ENCODE peak calls at places on chromosomes 13 and 19, in eight cellular contexts. One of them, this sample, is unnamed.

GRCh38 chr19:36113895-36114762 is 546 bp downstream of the POLR2I start:
- DNase-seq in suprapubic skin: peak; percentile 80
- DNase-seq in HCT116: no peak
- DNase-seq in vagina: peak; percentile 90
- DNase-seq in sigmoid colon: no peak
- DNase-seq in upper lobe of left lung: peak; percentile 30
- DNase-seq in K562: peak; percentile 59
- DNase-seq in breast epithelium: peak; percentile 25
- DNase-seq in this sample: no peak

GRCh38 chr13:24528816-24529398 is 16.3 kb upstream of the PARP4 start:
- DNase-seq in vagina: no peak
- DNase-seq in K562: no peak
- DNase-seq in sigmoid colon: no peak
- DNase-seq in breast epithelium: no peak
- DNase-seq in HCT116: no peak
- DNase-seq in upper lobe of left lung: no peak
- DNase-seq in suprapubic skin: no peak
- DNase-seq in this sample: no peak

GRCh38 chr19:2524840-2525723 is 49.2 kb downstream of the GADD45B start:
- DNase-seq in breast epithelium: no peak
- DNase-seq in suprapubic skin: no peak
- DNase-seq in vagina: no peak
- DNase-seq in sigmoid colon: no peak
- DNase-seq in HCT116: peak; percentile 87
- DNase-seq in upper lobe of left lung: no peak
- DNase-seq in K562: peak; percentile 32
- DNase-seq in this sample: no peak

GRCh38 chr19:48737360-48737998 is 2.9 kb downstream of the RASIP1 start:
- DNase-seq in suprapubic skin: no peak
- DNase-seq in sigmoid colon: no peak
- DNase-seq in HCT116: no peak
- DNase-seq in K562: peak; percentile 95
- DNase-seq in upper lobe of left lung: no peak
- DNase-seq in vagina: no peak
- DNase-seq in breast epithelium: no peak
- DNase-seq in this sample: no peak

GRCh38 chr13:48667136-48667535 is 13.4 kb downstream of the CYSLTR2 start:
- DNase-seq in vagina: no peak
- DNase-seq in sigmoid colon: no peak
- DNase-seq in suprapubic skin: no peak
- DNase-seq in upper lobe of left lung: no peak
- DNase-seq in K562: no peak
- DNase-seq in HCT116: no peak
- DNase-seq in breast epithelium: no peak
- DNase-seq in this sample: no peak

GRCh38 chr13:48567521-48568331 is 34.8 kb upstream of the RCBTB2 start:
- DNase-seq in upper lobe of left lung: no peak
- DNase-seq in HCT116: no peak
- DNase-seq in sigmoid colon: no peak
- DNase-seq in vagina: no peak
- DNase-seq in breast epithelium: no peak
- DNase-seq in suprapubic skin: no peak
- DNase-seq in K562: no peak
- DNase-seq in this sample: peak; percentile 90

GRCh38 chr13:23844132-23844531 is 45.1 kb downstream of the MIPEP start:
- DNase-seq in K562: no peak
- DNase-seq in sigmoid colon: no peak
- DNase-seq in breast epithelium: no peak
- DNase-seq in HCT116: no peak
- DNase-seq in upper lobe of left lung: no peak
- DNase-seq in vagina: no peak
- DNase-seq in suprapubic skin: no peak
- DNase-seq in this sample: no peak

GRCh38 chr13:74839656-74840055 is 642.3 kb downstream of the TBC1D4 start:
- DNase-seq in sigmoid colon: no peak
- DNase-seq in upper lobe of left lung: no peak
- DNase-seq in HCT116: no peak
- DNase-seq in K562: no peak
- DNase-seq in vagina: no peak
- DNase-seq in breast epithelium: no peak
- DNase-seq in suprapubic skin: no peak
- DNase-seq in this sample: no peak

GRCh38 chr13:103772576-103772975 is 706.4 kb upstream of the SLC10A2 start:
- DNase-seq in upper lobe of left lung: no peak
- DNase-seq in vagina: no peak
- DNase-seq in K562: peak; percentile 1
- DNase-seq in suprapubic skin: no peak
- DNase-seq in breast epithelium: no peak
- DNase-seq in sigmoid colon: no peak
- DNase-seq in HCT116: no peak
- DNase-seq in this sample: no peak

GRCh38 chr13:79549355-79550106 is 68.6 kb downstream of the NDFIP2 start:
- DNase-seq in HCT116: no peak
- DNase-seq in suprapubic skin: no peak
- DNase-seq in K562: no peak
- DNase-seq in vagina: no peak
- DNase-seq in breast epithelium: no peak
- DNase-seq in upper lobe of left lung: no peak
- DNase-seq in sigmoid colon: no peak
- DNase-seq in this sample: no peak

GRCh38 chr13:29676941-29677452 is 81.5 kb upstream of the SLC7A1 start:
- DNase-seq in HCT116: no peak
- DNase-seq in vagina: no peak
- DNase-seq in suprapubic skin: no peak
- DNase-seq in K562: no peak
- DNase-seq in breast epithelium: no peak
- DNase-seq in upper lobe of left lung: no peak
- DNase-seq in sigmoid colon: no peak
- DNase-seq in this sample: no peak

GRCh38 chr19:44581288-44581687 is 32.1 kb upstream of the IGSF23 start:
- DNase-seq in sigmoid colon: no peak
- DNase-seq in suprapubic skin: no peak
- DNase-seq in upper lobe of left lung: no peak
- DNase-seq in HCT116: no peak
- DNase-seq in breast epithelium: no peak
- DNase-seq in vagina: no peak
- DNase-seq in K562: no peak
- DNase-seq in this sample: no peak

GRCh38 chr13:100559886-100560285 is 28.7 kb downstream of the GGACT start:
- DNase-seq in upper lobe of left lung: no peak
- DNase-seq in K562: no peak
- DNase-seq in sigmoid colon: no peak
- DNase-seq in suprapubic skin: no peak
- DNase-seq in vagina: peak; percentile 65
- DNase-seq in HCT116: no peak
- DNase-seq in breast epithelium: no peak
- DNase-seq in this sample: peak; percentile 47

GRCh38 chr19:49679832-49680472 is 2.9 kb downstream of the PRMT1 start:
- DNase-seq in breast epithelium: no peak
- DNase-seq in suprapubic skin: no peak
- DNase-seq in HCT116: no peak
- DNase-seq in vagina: no peak
- DNase-seq in upper lobe of left lung: no peak
- DNase-seq in sigmoid colon: no peak
- DNase-seq in K562: no peak
- DNase-seq in this sample: no peak

GRCh38 chr13:114154476-114154875 is 22.1 kb upstream of the RASA3 start:
- DNase-seq in upper lobe of left lung: no peak
- DNase-seq in breast epithelium: no peak
- DNase-seq in sigmoid colon: no peak
- DNase-seq in vagina: no peak
- DNase-seq in HCT116: no peak
- DNase-seq in K562: no peak
- DNase-seq in suprapubic skin: no peak
- DNase-seq in this sample: no peak

GRCh38 chr13:79692846-79693245 is 211.9 kb downstream of the NDFIP2 start:
- DNase-seq in sigmoid colon: no peak
- DNase-seq in upper lobe of left lung: no peak
- DNase-seq in K562: no peak
- DNase-seq in vagina: no peak
- DNase-seq in HCT116: no peak
- DNase-seq in breast epithelium: no peak
- DNase-seq in suprapubic skin: no peak
- DNase-seq in this sample: no peak

GRCh38 chr13:40433577-40433976 is 232.9 kb downstream of the FOXO1 start:
- DNase-seq in upper lobe of left lung: no peak
- DNase-seq in K562: no peak
- DNase-seq in breast epithelium: no peak
- DNase-seq in suprapubic skin: no peak
- DNase-seq in sigmoid colon: no peak
- DNase-seq in HCT116: no peak
- DNase-seq in vagina: no peak
- DNase-seq in this sample: no peak

DNA sequence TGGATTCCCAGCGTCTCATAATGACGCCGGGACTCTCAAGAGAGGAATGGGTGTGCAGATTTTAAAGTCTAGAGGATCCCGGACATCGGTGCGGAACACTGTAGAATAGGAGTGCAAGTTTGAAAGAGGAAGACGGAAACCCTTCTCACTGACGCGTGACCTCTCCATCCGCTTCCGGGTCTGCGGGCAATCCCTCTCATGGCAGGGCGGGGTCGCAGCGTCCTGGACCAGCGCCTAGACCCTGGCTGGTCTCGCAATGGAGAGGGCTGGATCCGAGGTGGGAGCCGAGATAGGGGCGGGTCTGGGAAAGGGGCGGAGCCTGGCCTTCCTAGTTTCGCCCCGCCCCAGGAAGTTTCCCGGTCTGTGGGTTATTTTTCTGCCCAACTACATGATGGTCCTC is 4.6 kb upstream of the ZNF845 start:
- DNase-seq in upper lobe of left lung: no peak
- DNase-seq in breast epithelium: no peak
- DNase-seq in K562: no peak
- DNase-seq in suprapubic skin: no peak
- DNase-seq in HCT116: no peak
- DNase-seq in sigmoid colon: peak; percentile 74
- DNase-seq in vagina: no peak
- DNase-seq in this sample: peak; percentile 34
- H3K9me3 ChIP-seq in upper lobe of left lung: peaks cover 31% of the 10 kb centered on the region
- H3K9me3 ChIP-seq in breast epithelium: peaks cover 24% of the 10 kb centered on the region
- H3K9me3 ChIP-seq in K562: no peaks in the 10 kb centered on the region
- H3K9me3 ChIP-seq in suprapubic skin: peaks cover 16% of the 10 kb centered on the region
- H3K9me3 ChIP-seq in HCT116: no peaks in the 10 kb centered on the region
- H3K9me3 ChIP-seq in sigmoid colon: no peaks in the 10 kb centered on the region
- H3K9me3 ChIP-seq in vagina: no peaks in the 10 kb centered on the region
- H3K9me3 ChIP-seq in this sample: no peaks in the 10 kb centered on the region

DNA sequence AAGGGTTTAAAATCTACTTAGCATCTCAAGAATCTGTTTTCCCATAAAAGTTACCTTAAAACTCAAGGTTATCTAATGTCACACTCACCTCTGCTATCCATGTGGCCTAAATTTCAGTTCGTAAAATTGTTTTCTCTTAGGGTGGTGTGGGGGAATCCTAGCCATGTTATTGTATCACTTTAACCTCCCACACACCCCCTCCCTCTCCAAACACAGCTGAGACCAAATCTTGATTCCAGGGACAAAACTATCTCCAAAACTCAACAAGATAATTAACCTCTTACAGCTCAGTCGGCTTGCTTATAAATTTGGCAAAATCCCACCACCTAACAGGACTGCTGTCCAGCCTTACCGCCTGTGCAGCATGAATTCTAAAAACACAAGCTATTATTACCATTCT is 3.8 kb downstream of the CARS2 start:
- DNase-seq in upper lobe of left lung: no peak
- DNase-seq in K562: no peak
- DNase-seq in HCT116: no peak
- DNase-seq in breast epithelium: no peak
- DNase-seq in sigmoid colon: no peak
- DNase-seq in suprapubic skin: no peak
- DNase-seq in vagina: no peak
- DNase-seq in this sample: no peak
- TF ChIP-seq POLR2AphosphoS5 in upper lobe of left lung: no peak
- TF ChIP-seq POLR2AphosphoS5 in K562: no peak
- TF ChIP-seq POLR2AphosphoS5 in HCT116: no peak
- TF ChIP-seq POLR2AphosphoS5 in breast epithelium: no peak
- TF ChIP-seq POLR2AphosphoS5 in sigmoid colon: no peak
- TF ChIP-seq POLR2AphosphoS5 in suprapubic skin: no peak
- TF ChIP-seq POLR2AphosphoS5 in vagina: no peak
- TF ChIP-seq POLR2AphosphoS5 in this sample: no peak

GRCh38 chr13:43235028-43235427 is 211.6 kb downstream of the DNAJC15 start:
- DNase-seq in suprapubic skin: no peak
- DNase-seq in sigmoid colon: no peak
- DNase-seq in vagina: no peak
- DNase-seq in HCT116: no peak
- DNase-seq in upper lobe of left lung: no peak
- DNase-seq in K562: no peak
- DNase-seq in breast epithelium: no peak
- DNase-seq in this sample: peak; percentile 10

GRCh38 chr13:43230989-43231388 is 207.6 kb downstream of the DNAJC15 start:
- DNase-seq in sigmoid colon: no peak
- DNase-seq in vagina: no peak
- DNase-seq in upper lobe of left lung: no peak
- DNase-seq in K562: no peak
- DNase-seq in suprapubic skin: no peak
- DNase-seq in breast epithelium: no peak
- DNase-seq in HCT116: no peak
- DNase-seq in this sample: peak; percentile 50

GRCh38 chr13:43232144-43232840 is 208.9 kb downstream of the DNAJC15 start:
- DNase-seq in HCT116: no peak
- DNase-seq in sigmoid colon: no peak
- DNase-seq in vagina: no peak
- DNase-seq in K562: no peak
- DNase-seq in breast epithelium: no peak
- DNase-seq in suprapubic skin: no peak
- DNase-seq in upper lobe of left lung: no peak
- DNase-seq in this sample: peak; percentile 12

GRCh38 chr13:43229506-43229905 is 206.1 kb downstream of the DNAJC15 start:
- DNase-seq in sigmoid colon: no peak
- DNase-seq in vagina: no peak
- DNase-seq in upper lobe of left lung: no peak
- DNase-seq in breast epithelium: no peak
- DNase-seq in suprapubic skin: no peak
- DNase-seq in K562: no peak
- DNase-seq in HCT116: no peak
- DNase-seq in this sample: peak; percentile 87

GRCh38 chr13:43232866-43233265 is 209.5 kb downstream of the DNAJC15 start:
- DNase-seq in sigmoid colon: no peak
- DNase-seq in HCT116: no peak
- DNase-seq in upper lobe of left lung: no peak
- DNase-seq in breast epithelium: no peak
- DNase-seq in K562: no peak
- DNase-seq in vagina: no peak
- DNase-seq in suprapubic skin: no peak
- DNase-seq in this sample: peak; percentile 5
- TF ChIP-seq POLR2A in sigmoid colon: no peak
- TF ChIP-seq POLR2A in HCT116: no peak
- TF ChIP-seq POLR2A in upper lobe of left lung: no peak
- TF ChIP-seq POLR2A in breast epithelium: no peak
- TF ChIP-seq POLR2A in K562: no peak
- TF ChIP-seq POLR2A in vagina: no peak
- TF ChIP-seq POLR2A in suprapubic skin: no peak
- TF ChIP-seq POLR2A in this sample: no peak

DNA sequence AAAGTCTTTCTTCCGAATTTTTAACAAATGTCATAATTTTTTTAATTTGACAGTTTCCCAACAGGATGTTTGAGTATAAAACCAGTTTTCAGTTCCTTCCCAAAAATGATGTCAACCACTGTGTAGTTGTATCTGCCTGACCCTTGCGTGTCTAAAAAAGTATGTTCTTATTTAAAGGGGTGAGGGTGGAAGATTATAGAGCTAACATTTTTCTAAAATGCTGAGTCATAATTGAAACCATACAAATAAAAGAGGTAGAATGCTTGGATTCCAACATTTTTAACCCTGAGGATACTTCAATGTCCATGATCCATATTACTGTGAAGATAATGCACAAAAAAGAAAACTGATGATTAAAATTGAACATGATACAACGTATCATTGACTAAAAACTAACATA is 1388.8 kb downstream of the UQCRFS1 start:
- DNase-seq in upper lobe of left lung: no peak
- DNase-seq in sigmoid colon: no peak
- DNase-seq in breast epithelium: no peak
- DNase-seq in K562: no peak
- DNase-seq in vagina: no peak
- DNase-seq in HCT116: no peak
- DNase-seq in suprapubic skin: no peak
- DNase-seq in this sample: no peak
- H3K9me3 ChIP-seq in upper lobe of left lung: no peaks in the 10 kb centered on the region
- H3K9me3 ChIP-seq in sigmoid colon: no peaks in the 10 kb centered on the region
- H3K9me3 ChIP-seq in breast epithelium: no peaks in the 10 kb centered on the region
- H3K9me3 ChIP-seq in K562: no peaks in the 10 kb centered on the region
- H3K9me3 ChIP-seq in vagina: no peaks in the 10 kb centered on the region
- H3K9me3 ChIP-seq in HCT116: no peaks in the 10 kb centered on the region
- H3K9me3 ChIP-seq in suprapubic skin: no peaks in the 10 kb centered on the region
- H3K9me3 ChIP-seq in this sample: no peaks in the 10 kb centered on the region

This sample was measured in esophagus muscularis mucosa.